ENCODE peak calls at places on chromosomes 3 and 15, in nine cellular contexts. C is HCT116, Y is HepG2, N is GM12878, U is A549, L is HL-60, J is SK-N-SH, P is K562, F is Panc1. M is an unnamed sample.

GRCh38 chr3:102525624-102526023 is 90.8 kb downstream of the ZPLD1 start:
- DNase-seq in Y (no peak), F (no peak), N (no peak), C (no peak), J (no peak), P (no peak), L (no peak), U (no peak), M (no peak)

GRCh38 chr3:50876947-50877346 is 202.2 kb downstream of the DOCK3 start:
- DNase-seq in L (no peak), N (no peak), P (no peak), F (no peak), U (no peak), Y (no peak), C (no peak), J (no peak), M (no peak)

GRCh38 chr3:188133219-188133618 is 20.7 kb upstream of the LPP start:
- DNase-seq in U (no peak), P (no peak), J (no peak), N (no peak), C (no peak), F (no peak), L (no peak), Y (no peak), M (no peak)

GRCh38 chr3:187967982-187968381 is 186.0 kb upstream of the LPP start:
- DNase-seq in U (no peak), P (no peak), Y (no peak), C (no peak), L (no peak), F (no peak), N (no peak), J (no peak), M (no peak)

GRCh38 chr3:140509534-140509933 is 168.3 kb upstream of the TRIM42 start:
- DNase-seq in U (no peak), N (no peak), L (no peak), C (no peak), J (no peak), F (no peak), Y (no peak), P (no peak), M (peak)

GRCh38 chr3:151724846-151725562 is 8.7 kb upstream of the AADACL2 start:
- DNase-seq in L (no peak), C (no peak), F (no peak), N (no peak), J (no peak), P (no peak), U (no peak), Y (no peak), M (peak)

GRCh38 chr3:70603103-70603502 is 290.7 kb upstream of the MDFIC2 start:
- DNase-seq in C (no peak), N (no peak), U (no peak), L (no peak), P (no peak), Y (no peak), J (no peak), F (no peak), M (no peak)

GRCh38 chr3:101262393-101263240 is 57.8 kb downstream of the IMPG2 start:
- DNase-seq in F (no peak), N (no peak), P (no peak), L (no peak), Y (no peak), U (no peak), J (no peak), C (no peak), M (no peak)

GRCh38 chr3:175337631-175338030 is 478.5 kb downstream of the NAALADL2 start:
- DNase-seq in N (no peak), J (no peak), F (no peak), C (no peak), P (no peak), U (no peak), Y (no peak), L (no peak), M (no peak)

GRCh38 chr3:84601303-84601702 is 357.5 kb upstream of the CADM2 start:
- DNase-seq in U (no peak), Y (peak), L (no peak), F (peak), P (no peak), J (no peak), N (no peak), C (no peak), M (peak)

GRCh38 chr15:57607570-57608000 is 15.9 kb downstream of the MYZAP start:
- DNase-seq in U (peak), L (peak), J (no peak), C (peak), N (no peak), F (no peak), P (no peak), Y (peak), M (no peak)

GRCh38 chr3:2950159-2950558 is 160.0 kb downstream of the IL5RA start:
- DNase-seq in J (no peak), C (no peak), N (no peak), F (no peak), P (no peak), L (no peak), Y (no peak), U (no peak), M (no peak)

GRCh38 chr15:49621327-49622210 is 721 bp downstream of the DTWD1 start:
- DNase-seq in P (no peak), J (peak), C (no peak), L (peak), F (no peak), Y (no peak), N (no peak), U (peak), M (peak)

GRCh38 chr3:166296179-166296783 is 459.1 kb upstream of the BCHE start:
- DNase-seq in L (no peak), U (no peak), P (no peak), C (no peak), Y (no peak), J (no peak), N (no peak), F (no peak), M (no peak)

GRCh38 chr3:32391643-32392529 is at the start of gene CMTM7:
- DNase-seq in L (no peak), Y (peak), P (peak), U (peak), N (no peak), F (no peak), J (peak), C (peak), M (peak)

GRCh38 chr3:10283638-10284037 is 9.1 kb downstream of the GHRL start:
- DNase-seq in L (no peak), F (no peak), J (peak), P (no peak), Y (no peak), N (no peak), U (no peak), C (no peak), M (no peak)

GRCh38 chr3:53813229-53813628 is 33.0 kb downstream of the CHDH start:
- DNase-seq in U (no peak), N (no peak), C (no peak), L (no peak), Y (no peak), J (no peak), F (no peak), P (no peak), M (no peak)

GRCh38 chr3:152834354-152835310 is at the start of gene P2RY1:
- DNase-seq in P (peak), F (no peak), N (peak), L (peak), U (peak), Y (no peak), C (peak), J (peak), M (peak)

GRCh38 chr3:33645060-33645841 is 72.8 kb downstream of the CLASP2 start:
- DNase-seq in C (no peak), F (no peak), U (no peak), J (peak), L (no peak), Y (no peak), N (no peak), P (peak), M (peak)

GRCh38 chr3:32872487-32873382 is 54.9 kb downstream of the TRIM71 start:
- DNase-seq in P (no peak), Y (no peak), L (no peak), J (no peak), U (no peak), C (no peak), N (no peak), F (no peak), M (no peak)

GRCh38 chr15:48440084-48440483 is 108.9 kb downstream of the DUT start:
- DNase-seq in C (no peak), F (no peak), N (no peak), U (no peak), J (no peak), Y (no peak), L (no peak), P (no peak), M (peak)

GRCh38 chr3:69865920-69866679 is 126.8 kb downstream of the MITF start:
- DNase-seq in C (no peak), L (no peak), F (no peak), P (no peak), U (peak), J (peak), N (no peak), Y (no peak), M (peak)

GRCh38 chr3:138949002-138949418 is 2.0 kb downstream of the FOXL2NB start:
- DNase-seq in L (no peak), C (no peak), N (no peak), F (no peak), P (no peak), U (no peak), J (no peak), Y (no peak), M (peak)

GRCh38 chr15:93063796-93064690 is 25.0 kb downstream of the RGMA start:
- DNase-seq in J (no peak), U (no peak), F (no peak), L (no peak), C (no peak), N (no peak), Y (no peak), P (no peak), M (no peak)

GRCh38 chr3:46006646-46007045 is 11.0 kb upstream of the FYCO1 start:
- DNase-seq in L (no peak), Y (no peak), J (no peak), U (no peak), C (no peak), P (no peak), F (no peak), N (no peak), M (no peak)

GRCh38 chr3:112514527-112515128 is 15.4 kb upstream of the BTLA start:
- DNase-seq in L (no peak), P (no peak), J (no peak), N (peak), U (no peak), F (no peak), C (no peak), Y (no peak), M (no peak)

DNA sequence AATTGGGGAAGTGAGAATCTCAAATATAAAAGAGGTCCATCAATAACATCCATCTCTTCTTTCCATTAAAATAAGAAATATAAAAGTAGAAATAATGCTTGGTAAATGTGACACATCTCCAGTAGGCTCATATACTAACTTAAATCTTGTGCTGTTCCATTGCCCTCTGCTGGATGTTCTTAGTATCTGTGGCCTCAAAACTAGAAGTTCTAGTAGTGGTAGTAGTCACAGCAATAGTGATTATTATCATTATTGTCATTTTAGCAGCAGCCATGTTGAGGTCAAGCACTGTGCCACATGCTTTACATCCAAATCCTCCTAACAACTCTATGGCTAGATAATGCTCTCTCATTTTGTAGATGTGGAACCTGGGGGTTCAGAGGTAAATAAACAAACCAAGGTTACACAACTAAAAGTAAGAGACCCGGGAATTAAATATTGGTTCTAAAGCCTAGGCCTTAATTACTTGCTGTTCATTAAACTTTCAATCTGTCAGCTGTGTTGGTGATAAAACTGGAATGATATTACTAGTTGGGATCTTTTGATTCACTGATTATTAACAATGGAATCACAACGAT is 20.2 kb upstream of the BTLA start:
- DNase-seq in F (peak), U (peak), C (peak), L (peak), P (peak), N (peak), J (peak), Y (peak), M (peak)
- TF ChIP-seq REST in F (no peak), U (no peak), C (no peak), L (no peak), P (no peak), N (no peak), J (no peak), Y (no peak), M (no peak)

GRCh38 chr3:36297195-36297594 is 83.1 kb upstream of the STAC start:
- DNase-seq in N (no peak), F (no peak), C (no peak), Y (no peak), L (no peak), J (no peak), U (no peak), P (no peak), M (no peak)

GRCh38 chr3:36298188-36298587 is 82.1 kb upstream of the STAC start:
- DNase-seq in J (no peak), L (no peak), Y (no peak), F (no peak), C (no peak), N (no peak), U (no peak), P (no peak), M (no peak)

DNA sequence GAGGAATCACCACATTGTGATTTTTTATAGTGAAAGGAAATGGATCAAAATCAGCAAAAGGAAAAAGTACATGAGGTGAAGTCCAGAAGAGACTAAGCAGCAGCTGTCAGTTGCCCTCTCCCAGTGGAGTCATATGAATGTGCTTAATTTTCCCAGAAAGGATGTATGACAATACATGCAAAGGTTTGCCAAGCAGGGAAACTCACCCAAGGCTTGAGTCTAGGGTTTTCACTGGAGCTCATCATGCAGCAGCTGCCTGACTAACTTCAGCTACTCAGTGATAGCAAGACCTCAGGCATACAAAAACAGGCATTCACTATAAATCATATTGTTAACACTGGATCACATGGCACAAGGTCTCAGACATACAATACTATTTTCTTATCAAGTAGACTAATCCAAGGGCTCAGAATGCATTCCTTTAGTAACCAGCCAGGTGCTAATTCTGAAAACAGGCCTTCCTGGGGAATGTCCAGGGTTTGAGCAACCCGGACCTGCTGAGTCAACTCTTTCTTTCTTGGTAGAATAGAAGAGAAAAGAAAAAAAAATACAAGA is 85.0 kb upstream of the STAC start:
- DNase-seq in U (no peak), F (no peak), J (no peak), N (no peak), L (no peak), Y (no peak), P (no peak), C (no peak), M (no peak)
- TF ChIP-seq REST in U (no peak), F (no peak), J (no peak), N (no peak), L (no peak), Y (no peak), P (no peak), C (no peak), M (no peak)

GRCh38 chr3:38020342-38020726 is 9.1 kb downstream of the PLCD1 start:
- DNase-seq in C (no peak), L (no peak), U (no peak), N (no peak), F (no peak), J (no peak), Y (no peak), P (no peak), M (no peak)

GRCh38 chr3:38019658-38020341 is 9.6 kb downstream of the PLCD1 start:
- DNase-seq in J (no peak), N (no peak), L (no peak), U (no peak), P (peak), F (no peak), Y (no peak), C (no peak), M (no peak)

GRCh38 chr3:38021196-38021595 is 8.2 kb downstream of the PLCD1 start:
- DNase-seq in J (no peak), N (no peak), U (no peak), L (no peak), F (no peak), P (no peak), C (no peak), Y (no peak), M (no peak)

GRCh38 chr3:38022887-38023709 is 6.3 kb downstream of the PLCD1 start:
- DNase-seq in Y (no peak), P (no peak), U (no peak), F (no peak), L (no peak), N (no peak), J (no peak), C (no peak), M (no peak)

DNA sequence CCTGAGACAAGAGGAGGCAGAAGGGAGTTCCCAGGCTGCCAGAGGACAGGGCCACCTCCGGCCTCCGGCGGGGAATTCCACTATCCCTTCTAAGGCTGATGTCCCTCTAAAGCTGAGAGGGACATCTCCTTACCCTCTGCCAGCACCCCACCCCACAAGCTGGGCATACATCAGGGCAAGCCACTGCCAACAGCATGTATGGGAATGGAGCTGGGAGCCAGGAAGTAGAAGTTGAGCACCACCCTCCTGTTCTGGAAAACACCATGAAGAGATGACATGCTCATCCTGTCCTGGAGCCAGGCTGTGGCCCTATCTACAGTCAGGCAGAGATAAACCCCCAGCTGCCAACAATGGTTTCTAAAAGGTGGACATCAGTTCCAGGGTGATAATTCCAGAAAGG is 7.1 kb downstream of the PLCD1 start:
- DNase-seq in U (no peak), Y (no peak), N (no peak), L (no peak), P (no peak), C (no peak), F (no peak), J (no peak), M (no peak)
- TF ChIP-seq REST in U (no peak), Y (no peak), N (no peak), L (no peak), P (no peak), C (no peak), F (no peak), J (no peak), M (no peak)

GRCh38 chr15:100721758-100722550 is 119.6 kb downstream of the ASB7 start:
- DNase-seq in N (no peak), C (peak), Y (peak), P (no peak), J (no peak), U (peak), F (peak), L (peak), M (no peak)
- TF ChIP-seq REST in N (no peak), C (no peak), Y (no peak), P (no peak), J (no peak), U (no peak), F (no peak), L (no peak), M (no peak)

GRCh38 chr15:41205315-41205714 is 25.2 kb downstream of the EXD1 start:
- DNase-seq in N (no peak), U (no peak), J (no peak), F (no peak), Y (no peak), C (no peak), L (no peak), P (no peak), M (no peak)

GRCh38 chr15:41203395-41203794 is 27.2 kb downstream of the EXD1 start:
- DNase-seq in N (no peak), P (no peak), L (no peak), J (no peak), U (no peak), C (no peak), Y (no peak), F (no peak), M (no peak)

DNA sequence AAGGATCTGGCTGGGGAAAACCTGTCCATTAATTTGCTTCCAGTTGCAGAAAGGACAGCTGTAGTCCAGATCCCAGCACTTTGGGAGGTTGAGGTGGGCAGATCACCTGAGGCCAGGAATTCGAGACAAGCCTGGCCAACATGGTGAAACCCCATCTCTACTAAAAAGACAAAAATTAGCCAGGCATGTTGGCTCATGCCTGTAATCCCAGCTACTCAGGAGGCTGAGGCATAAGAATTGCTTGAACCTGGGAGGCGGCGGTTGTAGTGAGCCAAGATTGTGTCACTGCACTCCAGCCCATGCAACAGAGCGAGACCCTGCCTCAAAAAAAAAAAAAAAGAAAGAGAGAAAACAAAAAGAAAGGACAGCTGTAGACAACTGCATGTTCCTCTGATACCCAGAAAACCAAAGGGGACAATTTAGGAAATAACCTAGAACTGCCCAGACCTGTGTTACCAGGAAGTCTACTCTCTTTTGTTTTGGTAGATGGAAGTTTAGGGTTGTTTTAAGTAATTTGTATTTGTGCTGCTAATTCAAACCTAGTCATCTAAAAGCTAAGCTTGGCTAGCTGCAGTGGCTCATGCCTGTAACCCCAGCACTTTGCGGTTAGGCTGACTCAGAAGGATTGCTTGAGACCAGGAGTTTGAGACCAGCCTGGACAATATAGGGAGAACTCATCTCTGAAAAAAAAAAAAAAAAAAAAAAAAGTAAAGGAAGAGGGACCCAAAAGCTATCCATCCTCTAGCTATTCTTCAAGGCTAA is 22.7 kb downstream of the EXD1 start:
- DNase-seq in C (no peak), F (no peak), U (no peak), J (no peak), Y (no peak), L (no peak), P (no peak), N (no peak), M (no peak)
- TF ChIP-seq REST in C (no peak), F (no peak), U (no peak), J (no peak), Y (no peak), L (no peak), P (no peak), N (no peak), M (no peak)

GRCh38 chr3:52813810-52814209 is 16.7 kb downstream of the ITIH4 start:
- DNase-seq in F (no peak), J (no peak), Y (no peak), C (no peak), P (no peak), N (no peak), U (no peak), L (no peak), M (no peak)

GRCh38 chr3:52809149-52809548 is 14.6 kb downstream of the ITIH3 start:
- DNase-seq in J (no peak), Y (no peak), F (no peak), C (no peak), P (no peak), L (no peak), N (no peak), U (no peak), M (no peak)

GRCh38 chr3:52809821-52810377 is 15.3 kb downstream of the ITIH3 start:
- DNase-seq in N (no peak), C (no peak), L (no peak), P (no peak), J (no peak), U (no peak), Y (no peak), F (no peak), M (no peak)

GRCh38 chr3:52810923-52811322 is 16.3 kb downstream of the ITIH3 start:
- DNase-seq in U (no peak), L (no peak), Y (no peak), J (no peak), C (no peak), N (no peak), F (no peak), P (no peak), M (no peak)

GRCh38 chr3:52811452-52812011 is 16.9 kb downstream of the ITIH3 start:
- DNase-seq in F (no peak), C (no peak), J (no peak), Y (peak), P (no peak), L (no peak), N (no peak), U (no peak), M (no peak)
- TF ChIP-seq REST in F (no peak), C (no peak), J (no peak), Y (no peak), P (no peak), L (no peak), N (no peak), U (no peak), M (no peak)